ENCODE peak calls at places on chromosomes 3 and 15, in seven cellular contexts. One of them, this sample, is unnamed.

GRCh38 chr3:114393367-114394072 is 99.7 kb downstream of the TIGIT start:
- DNase-seq in psoas muscle: no peak
- DNase-seq in MM.1S: no peak
- DNase-seq in endothelial cell: no peak
- DNase-seq in H9: no peak
- DNase-seq in cardiac muscle cell: no peak
- DNase-seq in foreskin fibroblast: peak; percentile 52
- DNase-seq in this sample: no peak

GRCh38 chr15:45402955-45403892 is 24.9 kb upstream of the GATM start:
- DNase-seq in psoas muscle: peak; percentile 33
- DNase-seq in MM.1S: peak; percentile 44
- DNase-seq in endothelial cell: peak; percentile 50
- DNase-seq in H9: no peak
- DNase-seq in cardiac muscle cell: peak; percentile 68
- DNase-seq in foreskin fibroblast: peak; percentile 73
- DNase-seq in this sample: peak; percentile 40

GRCh38 chr3:45367451-45367850 is 20.9 kb upstream of the LARS2 start:
- DNase-seq in psoas muscle: no peak
- DNase-seq in MM.1S: no peak
- DNase-seq in endothelial cell: no peak
- DNase-seq in H9: no peak
- DNase-seq in cardiac muscle cell: no peak
- DNase-seq in foreskin fibroblast: peak; percentile 81
- DNase-seq in this sample: no peak

GRCh38 chr3:105715372-105715771 is 153.4 kb downstream of the CBLB start:
- DNase-seq in psoas muscle: no peak
- DNase-seq in MM.1S: no peak
- DNase-seq in endothelial cell: no peak
- DNase-seq in H9: no peak
- DNase-seq in cardiac muscle cell: no peak
- DNase-seq in foreskin fibroblast: peak; percentile 71
- DNase-seq in this sample: no peak

GRCh38 chr3:99499235-99499798 is 139.1 kb upstream of the COL8A1 start:
- DNase-seq in psoas muscle: no peak
- DNase-seq in MM.1S: peak; percentile 56
- DNase-seq in endothelial cell: peak; percentile 49
- DNase-seq in H9: no peak
- DNase-seq in cardiac muscle cell: peak; percentile 57
- DNase-seq in foreskin fibroblast: peak; percentile 83
- DNase-seq in this sample: peak; percentile 9

GRCh38 chr3:40309925-40310635 is 573 bp downstream of the EIF1B start:
- DNase-seq in psoas muscle: peak; percentile 50
- DNase-seq in MM.1S: no peak
- DNase-seq in endothelial cell: peak; percentile 47
- DNase-seq in H9: no peak
- DNase-seq in cardiac muscle cell: peak; percentile 67
- DNase-seq in foreskin fibroblast: peak; percentile 48
- DNase-seq in this sample: no peak

GRCh38 chr15:43534897-43535296 is 17.5 kb downstream of the MAP1A start:
- DNase-seq in psoas muscle: no peak
- DNase-seq in MM.1S: no peak
- DNase-seq in endothelial cell: no peak
- DNase-seq in H9: no peak
- DNase-seq in cardiac muscle cell: no peak
- DNase-seq in foreskin fibroblast: no peak
- DNase-seq in this sample: no peak

GRCh38 chr15:31306036-31306425 is 20.6 kb upstream of the KLF13 start:
- DNase-seq in psoas muscle: no peak
- DNase-seq in MM.1S: no peak
- DNase-seq in endothelial cell: no peak
- DNase-seq in H9: no peak
- DNase-seq in cardiac muscle cell: no peak
- DNase-seq in foreskin fibroblast: no peak
- DNase-seq in this sample: no peak

GRCh38 chr15:101445562-101446526 is 43.7 kb downstream of the PCSK6 start:
- DNase-seq in psoas muscle: peak; percentile 70
- DNase-seq in MM.1S: no peak
- DNase-seq in endothelial cell: no peak
- DNase-seq in H9: no peak
- DNase-seq in cardiac muscle cell: no peak
- DNase-seq in foreskin fibroblast: peak; percentile 51
- DNase-seq in this sample: no peak

GRCh38 chr15:67900621-67901147 is 60.8 kb upstream of the RNU6-1 start:
- DNase-seq in psoas muscle: no peak
- DNase-seq in MM.1S: no peak
- DNase-seq in endothelial cell: no peak
- DNase-seq in H9: no peak
- DNase-seq in cardiac muscle cell: no peak
- DNase-seq in foreskin fibroblast: no peak
- DNase-seq in this sample: no peak

GRCh38 chr15:25859838-25860645 is 3.1 kb downstream of the ATP10A start:
- DNase-seq in psoas muscle: no peak
- DNase-seq in MM.1S: no peak
- DNase-seq in endothelial cell: no peak
- DNase-seq in H9: no peak
- DNase-seq in cardiac muscle cell: no peak
- DNase-seq in foreskin fibroblast: peak; percentile 22
- DNase-seq in this sample: peak; percentile 54

GRCh38 chr3:193873802-193874201 is 262.1 kb upstream of the HES1 start:
- DNase-seq in psoas muscle: no peak
- DNase-seq in MM.1S: no peak
- DNase-seq in endothelial cell: no peak
- DNase-seq in H9: no peak
- DNase-seq in cardiac muscle cell: no peak
- DNase-seq in foreskin fibroblast: no peak
- DNase-seq in this sample: no peak

GRCh38 chr3:186160691-186161243 is 51.9 kb upstream of the ETV5 start:
- DNase-seq in psoas muscle: no peak
- DNase-seq in MM.1S: no peak
- DNase-seq in endothelial cell: no peak
- DNase-seq in H9: no peak
- DNase-seq in cardiac muscle cell: no peak
- DNase-seq in foreskin fibroblast: no peak
- DNase-seq in this sample: no peak

GRCh38 chr3:46491089-46492070 is 6.4 kb upstream of the RTP3 start:
- DNase-seq in psoas muscle: no peak
- DNase-seq in MM.1S: no peak
- DNase-seq in endothelial cell: no peak
- DNase-seq in H9: no peak
- DNase-seq in cardiac muscle cell: no peak
- DNase-seq in foreskin fibroblast: no peak
- DNase-seq in this sample: no peak

GRCh38 chr15:76340802-76341365 is 4.3 kb downstream of the ISL2 start:
- DNase-seq in psoas muscle: no peak
- DNase-seq in MM.1S: peak; percentile 43
- DNase-seq in endothelial cell: no peak
- DNase-seq in H9: peak; percentile 40
- DNase-seq in cardiac muscle cell: peak; percentile 62
- DNase-seq in foreskin fibroblast: peak; percentile 79
- DNase-seq in this sample: peak; percentile 64
- TF ChIP-seq CTCF in psoas muscle: peak; percentile 29
- TF ChIP-seq CTCF in MM.1S: peak; percentile 34
- TF ChIP-seq CTCF in endothelial cell: no peak
- TF ChIP-seq CTCF in H9: peak; percentile 51
- TF ChIP-seq CTCF in cardiac muscle cell: no peak
- TF ChIP-seq CTCF in foreskin fibroblast: no peak
- TF ChIP-seq CTCF in this sample: peak; percentile 39

GRCh38 chr3:178699810-178700209 is 163.6 kb downstream of the KCNMB2 start:
- DNase-seq in psoas muscle: no peak
- DNase-seq in MM.1S: no peak
- DNase-seq in endothelial cell: no peak
- DNase-seq in H9: no peak
- DNase-seq in cardiac muscle cell: no peak
- DNase-seq in foreskin fibroblast: peak; percentile 21
- DNase-seq in this sample: no peak

GRCh38 chr3:178706411-178706810 is 170.2 kb downstream of the KCNMB2 start:
- DNase-seq in psoas muscle: no peak
- DNase-seq in MM.1S: no peak
- DNase-seq in endothelial cell: no peak
- DNase-seq in H9: no peak
- DNase-seq in cardiac muscle cell: no peak
- DNase-seq in foreskin fibroblast: peak; percentile 41
- DNase-seq in this sample: no peak

GRCh38 chr3:178699364-178699763 is 163.1 kb downstream of the KCNMB2 start:
- DNase-seq in psoas muscle: no peak
- DNase-seq in MM.1S: no peak
- DNase-seq in endothelial cell: no peak
- DNase-seq in H9: no peak
- DNase-seq in cardiac muscle cell: no peak
- DNase-seq in foreskin fibroblast: no peak
- DNase-seq in this sample: no peak

GRCh38 chr3:178705925-178706324 is 169.7 kb downstream of the KCNMB2 start:
- DNase-seq in psoas muscle: no peak
- DNase-seq in MM.1S: peak; percentile 90
- DNase-seq in endothelial cell: no peak
- DNase-seq in H9: no peak
- DNase-seq in cardiac muscle cell: no peak
- DNase-seq in foreskin fibroblast: peak; percentile 77
- DNase-seq in this sample: no peak

GRCh38 chr3:178703268-178703975 is 167.2 kb downstream of the KCNMB2 start:
- DNase-seq in psoas muscle: no peak
- DNase-seq in MM.1S: no peak
- DNase-seq in endothelial cell: no peak
- DNase-seq in H9: no peak
- DNase-seq in cardiac muscle cell: no peak
- DNase-seq in foreskin fibroblast: peak; percentile 82
- DNase-seq in this sample: no peak
- TF ChIP-seq CTCF in psoas muscle: no peak
- TF ChIP-seq CTCF in MM.1S: no peak
- TF ChIP-seq CTCF in endothelial cell: no peak
- TF ChIP-seq CTCF in H9: no peak
- TF ChIP-seq CTCF in cardiac muscle cell: no peak
- TF ChIP-seq CTCF in foreskin fibroblast: no peak
- TF ChIP-seq CTCF in this sample: no peak

DNA sequence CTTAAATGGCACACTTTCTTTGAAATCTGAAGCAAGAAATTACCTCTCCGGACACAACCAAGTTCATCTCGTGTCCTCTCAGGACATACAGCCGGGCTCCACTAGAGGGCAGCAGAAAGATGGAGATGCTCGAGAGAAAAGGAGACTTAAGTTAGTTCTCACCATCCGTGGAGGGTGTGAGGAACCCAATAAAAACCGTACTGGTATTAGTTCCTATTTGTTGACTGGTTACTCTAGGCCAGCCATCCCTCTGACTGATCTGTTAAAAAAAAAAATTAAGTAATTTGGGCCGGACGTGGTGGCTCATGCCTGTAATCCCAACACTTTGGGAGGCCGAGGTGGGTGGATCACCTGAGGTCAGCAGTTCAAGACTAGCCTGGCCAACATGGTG is 7.9 kb upstream of the CYP11A1 start:
- DNase-seq in psoas muscle: peak; percentile 80
- DNase-seq in MM.1S: peak; percentile 91
- DNase-seq in endothelial cell: peak; percentile 86
- DNase-seq in H9: peak; percentile 77
- DNase-seq in cardiac muscle cell: peak; percentile 86
- DNase-seq in foreskin fibroblast: peak; percentile 88
- DNase-seq in this sample: peak; percentile 96
- TF ChIP-seq CTCF in psoas muscle: peak; percentile 86
- TF ChIP-seq CTCF in MM.1S: peak; percentile 85
- TF ChIP-seq CTCF in endothelial cell: peak; percentile 75
- TF ChIP-seq CTCF in H9: peak; percentile 83
- TF ChIP-seq CTCF in cardiac muscle cell: peak; percentile 89
- TF ChIP-seq CTCF in foreskin fibroblast: peak; percentile 93
- TF ChIP-seq CTCF in this sample: peak; percentile 92

DNA sequence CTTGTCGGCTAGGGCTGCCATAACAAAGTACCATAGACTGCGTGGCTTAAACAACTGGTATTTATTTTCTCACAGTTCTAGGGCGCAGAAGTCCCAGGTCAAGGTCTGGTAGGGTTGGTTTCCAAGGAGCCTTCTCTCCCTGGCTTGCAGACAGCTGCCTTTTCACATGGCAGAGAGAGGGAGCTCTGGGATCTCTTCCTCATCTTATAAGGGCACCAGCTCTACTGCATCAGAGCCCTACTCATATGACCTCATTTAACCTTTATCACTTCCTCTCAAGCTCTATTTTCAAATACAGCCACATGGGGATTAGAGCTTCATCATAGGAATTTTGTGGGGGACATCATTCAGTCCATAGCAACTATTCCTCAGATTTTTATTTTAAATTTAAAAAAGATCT is 17.6 kb upstream of the PAQR9 start:
- DNase-seq in psoas muscle: no peak
- DNase-seq in MM.1S: no peak
- DNase-seq in endothelial cell: no peak
- DNase-seq in H9: peak; percentile 53
- DNase-seq in cardiac muscle cell: peak; percentile 38
- DNase-seq in foreskin fibroblast: no peak
- DNase-seq in this sample: no peak
- TF ChIP-seq CTCF in psoas muscle: no peak
- TF ChIP-seq CTCF in MM.1S: no peak
- TF ChIP-seq CTCF in endothelial cell: no peak
- TF ChIP-seq CTCF in H9: peak; percentile 15
- TF ChIP-seq CTCF in cardiac muscle cell: no peak
- TF ChIP-seq CTCF in foreskin fibroblast: no peak
- TF ChIP-seq CTCF in this sample: no peak

DNA sequence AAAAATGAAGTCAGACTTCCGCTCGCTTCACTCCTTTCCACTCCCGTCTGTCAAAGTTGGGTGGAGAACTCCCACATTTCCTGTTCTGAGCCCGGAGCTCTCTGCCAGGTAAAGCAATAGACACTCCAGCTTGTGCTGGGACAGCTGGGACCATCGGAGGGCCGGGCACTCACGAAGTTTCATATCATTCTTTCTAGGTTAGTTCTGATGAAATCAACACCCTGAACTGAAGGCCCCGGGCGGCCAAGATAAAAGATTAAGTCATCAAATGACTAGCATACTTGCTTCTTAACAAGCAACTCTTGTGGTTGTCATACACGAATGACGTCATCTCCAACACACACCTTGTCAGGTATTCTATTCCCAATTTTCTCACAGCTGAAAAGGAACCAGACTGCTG is 42.1 kb downstream of the MAGI1 start:
- DNase-seq in psoas muscle: no peak
- DNase-seq in MM.1S: no peak
- DNase-seq in endothelial cell: no peak
- DNase-seq in H9: no peak
- DNase-seq in cardiac muscle cell: no peak
- DNase-seq in foreskin fibroblast: no peak
- DNase-seq in this sample: no peak
- TF ChIP-seq CTCF in psoas muscle: no peak
- TF ChIP-seq CTCF in MM.1S: no peak
- TF ChIP-seq CTCF in endothelial cell: no peak
- TF ChIP-seq CTCF in H9: no peak
- TF ChIP-seq CTCF in cardiac muscle cell: no peak
- TF ChIP-seq CTCF in foreskin fibroblast: no peak
- TF ChIP-seq CTCF in this sample: no peak

DNA sequence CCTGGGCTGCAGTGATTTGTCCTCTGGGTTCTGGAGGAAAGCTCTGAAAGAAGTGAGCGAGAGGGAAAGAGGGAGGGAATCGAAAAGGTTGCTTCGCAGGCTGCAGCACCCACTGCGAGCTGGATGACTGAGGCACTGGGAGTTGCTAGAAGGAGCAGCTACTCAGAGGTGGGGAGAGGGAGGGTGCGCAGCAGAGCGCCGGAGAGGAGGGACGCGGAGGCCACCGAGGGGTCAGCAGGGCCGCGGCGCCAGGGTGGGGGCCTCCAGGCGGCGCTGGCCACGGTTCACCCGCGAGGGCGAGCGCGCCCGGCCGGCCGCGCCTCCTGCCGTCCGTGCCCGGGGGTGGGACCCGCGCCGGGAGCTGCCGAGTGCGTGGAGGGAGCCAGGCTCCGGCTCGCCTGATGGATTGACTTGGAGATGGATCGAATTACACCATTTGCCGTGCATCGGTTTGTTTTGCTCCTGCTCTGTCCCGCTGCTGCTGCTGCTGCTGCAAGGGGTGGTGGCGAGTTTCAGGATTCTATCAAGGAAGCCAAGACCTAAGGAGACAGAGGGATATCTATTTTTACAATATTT is at the start of gene SEMA6D:
- DNase-seq in psoas muscle: peak; percentile 76
- DNase-seq in MM.1S: peak; percentile 22
- DNase-seq in endothelial cell: peak; percentile 88
- DNase-seq in H9: peak; percentile 85
- DNase-seq in cardiac muscle cell: peak; percentile 95
- DNase-seq in foreskin fibroblast: peak; percentile 93
- DNase-seq in this sample: no peak
- TF ChIP-seq CTCF in psoas muscle: peak; percentile 63
- TF ChIP-seq CTCF in MM.1S: no peak
- TF ChIP-seq CTCF in endothelial cell: peak; percentile 51
- TF ChIP-seq CTCF in H9: peak; percentile 41
- TF ChIP-seq CTCF in cardiac muscle cell: peak; percentile 28
- TF ChIP-seq CTCF in foreskin fibroblast: peak; percentile 25
- TF ChIP-seq CTCF in this sample: no peak

This sample was measured in activated CD8-positive, alpha-beta T cell treated with anti-CD3 and anti-CD28 coated beads for 36 hours.